ENCODE peak calls at places on chromosomes 1 and 21, in five cellular contexts. X is iPS-NIHi11; W is stimulated activated CD8-positive, alpha-beta memory T cell treated with anti-CD3 and anti-CD28 coated beads, Interleukin-12 subunit alpha, Interleukin-12 subunit beta, amount 100 ng/mL, for 1 hour; H is T-helper 2 cell; I is effector memory CD8-positive, alpha-beta T cell. N is an unnamed sample.

GRCh38 chr1:39214998-39215873 is 10.7 kb downstream of the MACF1 start:
- DNase-seq in H (no peak), W (no peak), X (no peak), I (no peak), N (no peak)

GRCh38 chr1:219533280-219533679 is 79.6 kb downstream of the ZC3H11B start:
- DNase-seq in W (no peak), X (no peak), I (no peak), H (no peak), N (no peak)

GRCh38 chr1:26582053-26582835 is 52.7 kb downstream of the RPS6KA1 start:
- DNase-seq in W (no peak), I (no peak), X (no peak), H (no peak), N (no peak)

GRCh38 chr21:44300262-44300959 is 558 bp downstream of the PFKL start:
- DNase-seq in I (peak), W (peak), H (peak), X (peak), N (peak)

GRCh38 chr1:43651922-43652321 is 2.0 kb downstream of the KDM4A start:
- DNase-seq in W (no peak), X (no peak), H (no peak), I (no peak), N (no peak)

GRCh38 chr1:41745022-41745421 is 173.7 kb downstream of the HIVEP3 start:
- DNase-seq in W (no peak), H (no peak), X (no peak), I (no peak), N (no peak)

GRCh38 chr1:7948950-7949349 is 8.3 kb upstream of the TNFRSF9 start:
- DNase-seq in X (no peak), W (no peak), H (no peak), I (peak), N (no peak)

GRCh38 chr1:155964193-155964592 is 14.2 kb downstream of the ARHGEF2 start:
- DNase-seq in H (no peak), W (no peak), X (no peak), I (no peak), N (no peak)

GRCh38 chr1:204107892-204108291 is 35.0 kb downstream of the SOX13 start:
- DNase-seq in I (no peak), X (no peak), H (no peak), W (no peak), N (no peak)

GRCh38 chr1:245704765-245705164 is 550.0 kb downstream of the KIF26B start:
- DNase-seq in I (no peak), W (no peak), H (no peak), X (no peak), N (no peak)